ENCODE peak calls at places on chromosomes 7 and 10, in eight cellular contexts. D is transverse colon, Z is lower lobe of right lung, X is WTC11, O is A549, M is PC-3, V is body of pancreas, G is cardiac fibroblast. R is an unnamed sample.

GRCh38 chr10:115762029-115762428 is 511.0 kb downstream of the GFRA1 start:
- DNase-seq in D (no peak), Z (no peak), X (no peak), O (no peak), M (no peak), V (no peak), G (no peak), R (no peak)

GRCh38 chr7:29843106-29843505 is 36.8 kb downstream of the WIPF3 start:
- DNase-seq in D (no peak), Z (no peak), X (no peak), O (no peak), M (no peak), V (no peak), G (no peak), R (no peak)

GRCh38 chr10:44984671-44985101 is 6.1 kb upstream of the DEPP1 start:
- DNase-seq in D (no peak), Z (no peak), X (no peak), O (no peak), M (no peak), V (peak; percentile 8), G (no peak), R (no peak)

GRCh38 chr10:125076121-125076825 is 84.1 kb downstream of the CTBP2 start:
- DNase-seq in D (no peak), Z (no peak), X (no peak), O (no peak), M (no peak), V (no peak), G (no peak), R (no peak)

GRCh38 chr10:116216676-116217075 is 56.3 kb downstream of the GFRA1 start:
- DNase-seq in D (no peak), Z (no peak), X (no peak), O (no peak), M (no peak), V (no peak), G (no peak), R (no peak)

GRCh38 chr7:140079121-140079536 is 16.4 kb upstream of the PARP12 start:
- DNase-seq in D (no peak), Z (no peak), X (peak; percentile 66), O (peak; percentile 59), M (peak; percentile 64), V (peak; percentile 64), G (peak; percentile 40), R (peak; percentile 46)

GRCh38 chr10:95742529-95742884 is 13.5 kb upstream of the ENTPD1 start:
- DNase-seq in D (peak; percentile 52), Z (no peak), X (no peak), O (no peak), M (peak; percentile 19), V (peak; percentile 70), G (peak; percentile 73), R (no peak)

GRCh38 chr7:135536160-135536559 is 21.6 kb upstream of the NUP205 start:
- DNase-seq in D (no peak), Z (no peak), X (no peak), O (no peak), M (no peak), V (no peak), G (peak; percentile 94), R (peak; percentile 96)

GRCh38 chr10:43307306-43307705 is 40.4 kb upstream of the RASGEF1A start:
- DNase-seq in D (no peak), Z (no peak), X (no peak), O (no peak), M (no peak), V (no peak), G (no peak), R (no peak)

GRCh38 chr7:46909601-46910051 is 672.3 kb downstream of the TNS3 start:
- DNase-seq in D (no peak), Z (no peak), X (no peak), O (no peak), M (peak; percentile 75), V (no peak), G (peak; percentile 61), R (peak; percentile 77)

GRCh38 chr10:129875993-129876727 is 87.9 kb downstream of the EBF3 start:
- DNase-seq in D (no peak), Z (no peak), X (no peak), O (no peak), M (no peak), V (no peak), G (no peak), R (no peak)

GRCh38 chr7:40965745-40966144 is 737.1 kb downstream of the INHBA start:
- DNase-seq in D (no peak), Z (no peak), X (no peak), O (no peak), M (no peak), V (no peak), G (no peak), R (no peak)

GRCh38 chr10:62779487-62780248 is 24.9 kb upstream of the ADO start:
- DNase-seq in D (peak; percentile 61), Z (no peak), X (no peak), O (no peak), M (peak; percentile 92), V (peak; percentile 23), G (no peak), R (peak; percentile 54)

GRCh38 chr10:64486149-64486548 is 964.9 kb downstream of the REEP3 start:
- DNase-seq in D (no peak), Z (no peak), X (no peak), O (no peak), M (peak; percentile 76), V (no peak), G (peak; percentile 6), R (peak; percentile 16)

GRCh38 chr7:131927770-131928169 is 371.3 kb upstream of the PODXL start:
- DNase-seq in D (no peak), Z (no peak), X (no peak), O (no peak), M (no peak), V (no peak), G (no peak), R (no peak)

GRCh38 chr10:102814456-102814871 is 22.7 kb downstream of the CYP17A1 start:
- DNase-seq in D (no peak), Z (no peak), X (no peak), O (no peak), M (no peak), V (peak; percentile 39), G (peak; percentile 70), R (no peak)

GRCh38 chr10:122462533-122463465 is 1.4 kb downstream of the HTRA1 start:
- DNase-seq in D (no peak), Z (no peak), X (no peak), O (no peak), M (peak; percentile 19), V (peak; percentile 37), G (peak; percentile 60), R (peak; percentile 50)

GRCh38 chr10:31757374-31757773 is 171.3 kb downstream of the ARHGAP12 start:
- DNase-seq in D (no peak), Z (no peak), X (no peak), O (no peak), M (no peak), V (peak; percentile 34), G (no peak), R (peak; percentile 33)

GRCh38 chr10:117734626-117735405 is 192.3 kb downstream of the EMX2 start:
- DNase-seq in D (no peak), Z (no peak), X (peak; percentile 65), O (no peak), M (no peak), V (no peak), G (no peak), R (no peak)

DNA sequence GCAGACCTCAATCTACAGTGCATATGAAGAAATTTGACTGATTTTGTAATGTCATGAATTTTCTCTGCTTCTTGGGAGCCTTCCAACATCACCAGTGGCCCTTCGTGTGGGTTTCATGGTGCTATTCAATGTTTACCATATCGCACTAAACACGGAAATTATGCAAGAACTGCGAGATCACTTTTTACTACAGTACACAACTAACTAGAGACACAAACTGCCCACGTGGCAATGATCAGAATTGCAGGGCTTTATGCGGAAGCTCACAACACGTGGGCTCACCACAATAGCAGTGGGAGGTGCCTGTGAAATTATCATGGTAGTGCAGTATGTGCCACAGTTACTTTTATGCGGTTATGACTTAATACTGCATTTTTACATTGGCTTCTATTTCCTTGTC is 449.7 kb upstream of the KLF6 start:
- DNase-seq in D (no peak), Z (no peak), X (no peak), O (no peak), M (no peak), V (no peak), G (no peak), R (peak; percentile 84)
- TF ChIP-seq CTCF in D (no peak), Z (no peak), X (no peak), O (no peak), M (no peak), V (no peak), G (peak; percentile 6), R (no peak)

GRCh38 chr10:73653701-73654100 is 2.1 kb downstream of the SYNPO2L start:
- DNase-seq in D (no peak), Z (no peak), X (no peak), O (peak; percentile 40), M (peak; percentile 89), V (no peak), G (peak; percentile 58), R (peak; percentile 18)
- TF ChIP-seq CTCF in D (no peak), Z (no peak), X (no peak), O (peak; percentile 26), M (peak; percentile 95), V (no peak), G (no peak), R (no peak)

GRCh38 chr10:69728335-69728861 is 73.3 kb upstream of the COL13A1 start:
- DNase-seq in D (no peak), Z (no peak), X (no peak), O (no peak), M (peak; percentile 100), V (no peak), G (peak; percentile 72), R (peak; percentile 90)
- TF ChIP-seq CTCF in D (no peak), Z (no peak), X (no peak), O (no peak), M (no peak), V (no peak), G (no peak), R (no peak)

GRCh38 chr10:101446071-101446470 is 92.1 kb downstream of the BTRC start:
- DNase-seq in D (no peak), Z (no peak), X (no peak), O (no peak), M (no peak), V (no peak), G (no peak), R (no peak)

GRCh38 chr10:101442456-101442800 is 88.5 kb downstream of the BTRC start:
- DNase-seq in D (no peak), Z (no peak), X (no peak), O (no peak), M (no peak), V (no peak), G (no peak), R (no peak)

GRCh38 chr10:101441539-101442455 is 87.8 kb downstream of the BTRC start:
- DNase-seq in D (no peak), Z (no peak), X (peak; percentile 17), O (peak; percentile 62), M (peak; percentile 63), V (no peak), G (peak; percentile 89), R (peak; percentile 75)

GRCh38 chr10:101444499-101444898 is 90.5 kb downstream of the BTRC start:
- DNase-seq in D (no peak), Z (no peak), X (no peak), O (no peak), M (no peak), V (no peak), G (no peak), R (no peak)

DNA sequence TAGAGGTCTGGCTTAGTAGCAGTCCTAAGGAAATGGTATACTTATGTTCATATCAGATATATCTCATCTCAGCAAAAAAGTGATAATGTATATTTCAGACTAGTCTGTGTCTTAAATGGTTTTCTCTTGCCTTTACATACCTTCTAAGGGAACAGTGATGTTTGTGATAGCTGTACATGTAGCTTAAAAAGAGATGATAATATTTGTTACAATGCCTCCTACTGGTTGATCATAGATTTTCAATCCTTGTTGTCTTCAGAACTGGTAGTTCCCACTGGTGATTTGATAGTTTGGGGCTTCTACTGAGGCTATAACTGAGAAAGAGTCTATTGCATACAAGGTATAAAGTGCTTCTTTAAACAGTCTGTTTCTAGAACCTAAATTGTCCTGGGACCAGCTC is 90.1 kb downstream of the BTRC start:
- DNase-seq in D (no peak), Z (no peak), X (no peak), O (peak; percentile 14), M (peak; percentile 28), V (no peak), G (peak; percentile 24), R (peak; percentile 14)
- TF ChIP-seq CTCF in D (peak; percentile 19), Z (peak; percentile 13), X (no peak), O (peak; percentile 52), M (peak; percentile 59), V (no peak), G (peak; percentile 31), R (peak; percentile 27)